ENCODE peak calls at places on chromosomes 13 and 19, in six cellular contexts. One of them, this sample, is unnamed.

GRCh38 chr13:33925563-33925962 is 107.6 kb downstream of the RFC3 start:
- DNase-seq in lower leg skin: no peak
- DNase-seq in GM12865: no peak
- DNase-seq in lung: no peak
- DNase-seq in neural crest cell: no peak
- DNase-seq in MM.1S: no peak
- DNase-seq in this sample: no peak

GRCh38 chr19:44846455-44847143 is 502 bp downstream of the NECTIN2 start:
- DNase-seq in GM12865: no peak
- DNase-seq in neural crest cell: peak; percentile 37
- DNase-seq in MM.1S: no peak
- DNase-seq in lower leg skin: peak; percentile 89
- DNase-seq in lung: no peak
- DNase-seq in this sample: peak; percentile 84

GRCh38 chr19:46975918-46976782 is 43.5 kb upstream of the NPAS1 start:
- DNase-seq in GM12865: no peak
- DNase-seq in MM.1S: no peak
- DNase-seq in lung: peak; percentile 90
- DNase-seq in neural crest cell: no peak
- DNase-seq in lower leg skin: peak; percentile 99
- DNase-seq in this sample: peak; percentile 99

GRCh38 chr13:96090240-96091101 is 564 bp downstream of the HS6ST3 start:
- DNase-seq in neural crest cell: peak; percentile 14
- DNase-seq in lower leg skin: peak; percentile 83
- DNase-seq in lung: no peak
- DNase-seq in MM.1S: peak; percentile 23
- DNase-seq in GM12865: peak; percentile 25
- DNase-seq in this sample: no peak

GRCh38 chr19:11598103-11598483 is 810 bp downstream of the ZNF627 start:
- DNase-seq in lower leg skin: no peak
- DNase-seq in lung: no peak
- DNase-seq in neural crest cell: no peak
- DNase-seq in MM.1S: no peak
- DNase-seq in GM12865: no peak
- DNase-seq in this sample: no peak

GRCh38 chr19:18156841-18157464 is 4.0 kb downstream of the PIK3R2 start:
- DNase-seq in neural crest cell: no peak
- DNase-seq in lung: peak; percentile 88
- DNase-seq in GM12865: no peak
- DNase-seq in lower leg skin: peak; percentile 94
- DNase-seq in MM.1S: no peak
- DNase-seq in this sample: no peak

GRCh38 chr19:38907227-38907626 is 4.8 kb downstream of the CCER2 start:
- DNase-seq in GM12865: no peak
- DNase-seq in lower leg skin: no peak
- DNase-seq in neural crest cell: no peak
- DNase-seq in MM.1S: no peak
- DNase-seq in lung: no peak
- DNase-seq in this sample: no peak

GRCh38 chr13:74290324-74290773 is 156.1 kb upstream of the KLF12 start:
- DNase-seq in lower leg skin: no peak
- DNase-seq in lung: no peak
- DNase-seq in neural crest cell: peak; percentile 2
- DNase-seq in GM12865: peak; percentile 77
- DNase-seq in MM.1S: peak; percentile 91
- DNase-seq in this sample: no peak

GRCh38 chr13:50910483-50910805 is 853 bp downstream of the RNASEH2B start:
- DNase-seq in MM.1S: no peak
- DNase-seq in lower leg skin: no peak
- DNase-seq in lung: no peak
- DNase-seq in GM12865: no peak
- DNase-seq in neural crest cell: peak; percentile 30
- DNase-seq in this sample: no peak

GRCh38 chr13:39876258-39876657 is 220.8 kb downstream of the COG6 start:
- DNase-seq in lower leg skin: no peak
- DNase-seq in lung: no peak
- DNase-seq in GM12865: peak; percentile 32
- DNase-seq in MM.1S: no peak
- DNase-seq in neural crest cell: no peak
- DNase-seq in this sample: no peak

GRCh38 chr13:52925221-52925620 is 76.8 kb upstream of the PCDH8 start:
- DNase-seq in neural crest cell: no peak
- DNase-seq in MM.1S: no peak
- DNase-seq in lung: no peak
- DNase-seq in lower leg skin: no peak
- DNase-seq in GM12865: no peak
- DNase-seq in this sample: no peak

GRCh38 chr13:23848639-23849282 is 40.4 kb downstream of the MIPEP start:
- DNase-seq in neural crest cell: no peak
- DNase-seq in GM12865: peak; percentile 39
- DNase-seq in lung: no peak
- DNase-seq in MM.1S: no peak
- DNase-seq in lower leg skin: no peak
- DNase-seq in this sample: no peak

GRCh38 chr19:54415901-54416621 is 797 bp downstream of the TTYH1 start:
- DNase-seq in GM12865: no peak
- DNase-seq in MM.1S: no peak
- DNase-seq in neural crest cell: no peak
- DNase-seq in lung: no peak
- DNase-seq in lower leg skin: no peak
- DNase-seq in this sample: no peak

GRCh38 chr13:98103942-98104880 is 38.7 kb upstream of the FARP1 start:
- DNase-seq in lung: no peak
- DNase-seq in lower leg skin: peak; percentile 23
- DNase-seq in GM12865: no peak
- DNase-seq in neural crest cell: no peak
- DNase-seq in MM.1S: no peak
- DNase-seq in this sample: no peak

GRCh38 chr13:35818577-35819165 is 312.5 kb downstream of the DCLK1 start:
- DNase-seq in lung: no peak
- DNase-seq in GM12865: peak; percentile 35
- DNase-seq in MM.1S: peak; percentile 7
- DNase-seq in lower leg skin: no peak
- DNase-seq in neural crest cell: no peak
- DNase-seq in this sample: no peak

GRCh38 chr13:109840201-109840892 is 54.0 kb upstream of the IRS2 start:
- DNase-seq in MM.1S: no peak
- DNase-seq in GM12865: no peak
- DNase-seq in neural crest cell: no peak
- DNase-seq in lower leg skin: peak; percentile 71
- DNase-seq in lung: no peak
- DNase-seq in this sample: no peak

GRCh38 chr19:18939922-18940775 is 868 bp downstream of the HOMER3 start:
- DNase-seq in lung: no peak
- DNase-seq in lower leg skin: peak; percentile 93
- DNase-seq in MM.1S: no peak
- DNase-seq in neural crest cell: peak; percentile 35
- DNase-seq in GM12865: no peak
- DNase-seq in this sample: no peak

GRCh38 chr13:23905766-23906165 is 8.5 kb upstream of the C1QTNF9B start:
- DNase-seq in GM12865: no peak
- DNase-seq in neural crest cell: no peak
- DNase-seq in MM.1S: no peak
- DNase-seq in lower leg skin: no peak
- DNase-seq in lung: no peak
- DNase-seq in this sample: no peak

GRCh38 chr19:4007836-4008539 is 452 bp downstream of the PIAS4 start:
- DNase-seq in lower leg skin: no peak
- DNase-seq in neural crest cell: no peak
- DNase-seq in lung: no peak
- DNase-seq in MM.1S: peak; percentile 29
- DNase-seq in GM12865: no peak
- DNase-seq in this sample: peak; percentile 75

GRCh38 chr19:16062789-16063188 is 13.5 kb upstream of the TPM4 start:
- DNase-seq in neural crest cell: peak; percentile 66
- DNase-seq in lower leg skin: peak; percentile 87
- DNase-seq in lung: no peak
- DNase-seq in GM12865: peak; percentile 72
- DNase-seq in MM.1S: peak; percentile 60
- DNase-seq in this sample: no peak

GRCh38 chr19:32387701-32388392 is 17.7 kb upstream of the DPY19L3 start:
- DNase-seq in GM12865: no peak
- DNase-seq in MM.1S: no peak
- DNase-seq in lower leg skin: no peak
- DNase-seq in lung: no peak
- DNase-seq in neural crest cell: no peak
- DNase-seq in this sample: no peak

GRCh38 chr13:44815507-44816074 is 173.7 kb downstream of the NUFIP1 start:
- DNase-seq in neural crest cell: no peak
- DNase-seq in lung: peak; percentile 72
- DNase-seq in MM.1S: no peak
- DNase-seq in lower leg skin: no peak
- DNase-seq in GM12865: peak; percentile 41
- DNase-seq in this sample: no peak

GRCh38 chr13:99260216-99260615 is 2.0 kb upstream of the GPR18 start:
- DNase-seq in neural crest cell: no peak
- DNase-seq in lung: no peak
- DNase-seq in MM.1S: no peak
- DNase-seq in lower leg skin: no peak
- DNase-seq in GM12865: no peak
- DNase-seq in this sample: no peak

GRCh38 chr19:52527954-52528326 is 472 bp downstream of the ZNF808 start:
- DNase-seq in GM12865: peak; percentile 2
- DNase-seq in MM.1S: no peak
- DNase-seq in neural crest cell: no peak
- DNase-seq in lower leg skin: no peak
- DNase-seq in lung: no peak
- DNase-seq in this sample: no peak

GRCh38 chr13:23488442-23488841 is 54.9 kb upstream of the SACS start:
- DNase-seq in lower leg skin: no peak
- DNase-seq in GM12865: no peak
- DNase-seq in MM.1S: no peak
- DNase-seq in lung: no peak
- DNase-seq in neural crest cell: no peak
- DNase-seq in this sample: no peak

GRCh38 chr19:13839193-13839937 is 37.6 kb upstream of the NANOS3 start:
- DNase-seq in GM12865: peak; percentile 92
- DNase-seq in lung: peak; percentile 90
- DNase-seq in neural crest cell: no peak
- DNase-seq in MM.1S: peak; percentile 79
- DNase-seq in lower leg skin: peak; percentile 97
- DNase-seq in this sample: peak; percentile 97

GRCh38 chr19:19480688-19481087 is 34.7 kb downstream of the TSSK6 start:
- DNase-seq in lung: no peak
- DNase-seq in lower leg skin: no peak
- DNase-seq in MM.1S: no peak
- DNase-seq in GM12865: peak; percentile 68
- DNase-seq in neural crest cell: no peak
- DNase-seq in this sample: no peak

GRCh38 chr13:24741016-24741662 is 22.8 kb upstream of the RNF17 start:
- DNase-seq in neural crest cell: no peak
- DNase-seq in MM.1S: no peak
- DNase-seq in GM12865: peak; percentile 55
- DNase-seq in lung: no peak
- DNase-seq in lower leg skin: peak; percentile 80
- DNase-seq in this sample: no peak

GRCh38 chr13:44703371-44703770 is 127.2 kb upstream of the TSC22D1 start:
- DNase-seq in GM12865: no peak
- DNase-seq in neural crest cell: no peak
- DNase-seq in lung: no peak
- DNase-seq in MM.1S: no peak
- DNase-seq in lower leg skin: peak; percentile 12
- DNase-seq in this sample: no peak

GRCh38 chr19:40530091-40530901 is 46.4 kb upstream of the SHKBP1 start:
- DNase-seq in neural crest cell: peak; percentile 58
- DNase-seq in GM12865: no peak
- DNase-seq in lung: no peak
- DNase-seq in MM.1S: no peak
- DNase-seq in lower leg skin: no peak
- DNase-seq in this sample: no peak
- TF ChIP-seq CTCF in neural crest cell: peak; percentile 26
- TF ChIP-seq CTCF in GM12865: no peak
- TF ChIP-seq CTCF in lung: no peak
- TF ChIP-seq CTCF in MM.1S: no peak
- TF ChIP-seq CTCF in lower leg skin: no peak
- TF ChIP-seq CTCF in this sample: no peak

GRCh38 chr19:30664358-30665058 is 292.3 kb downstream of the ZNF536 start:
- DNase-seq in GM12865: no peak
- DNase-seq in lung: no peak
- DNase-seq in neural crest cell: no peak
- DNase-seq in MM.1S: no peak
- DNase-seq in lower leg skin: no peak
- DNase-seq in this sample: peak; percentile 24
- TF ChIP-seq CTCF in GM12865: peak; percentile 6
- TF ChIP-seq CTCF in lung: no peak
- TF ChIP-seq CTCF in neural crest cell: peak; percentile 60
- TF ChIP-seq CTCF in MM.1S: peak; percentile 21
- TF ChIP-seq CTCF in lower leg skin: no peak
- TF ChIP-seq CTCF in this sample: no peak

DNA sequence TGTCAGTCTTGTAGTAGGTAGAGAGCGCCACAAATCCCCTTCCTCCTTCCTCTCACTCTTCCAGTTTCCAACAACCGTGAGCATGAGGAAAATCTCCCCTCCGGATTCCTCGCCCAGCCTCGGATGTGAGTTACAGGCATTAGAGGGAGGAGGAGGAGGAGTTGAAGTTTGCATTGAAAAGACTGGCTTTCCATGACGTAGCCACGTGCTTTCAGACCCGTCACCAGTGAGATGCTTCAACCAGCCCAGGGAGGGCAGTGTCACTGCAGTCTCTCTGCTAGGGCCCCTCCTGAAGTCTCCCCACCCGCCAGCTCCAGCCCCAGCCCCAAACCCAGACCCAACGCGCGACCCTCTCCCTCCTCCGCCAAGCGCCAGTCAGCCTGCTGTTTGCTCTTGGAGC is 444 bp upstream of the FGF14 start:
- DNase-seq in lower leg skin: peak; percentile 85
- DNase-seq in neural crest cell: peak; percentile 41
- DNase-seq in MM.1S: no peak
- DNase-seq in GM12865: no peak
- DNase-seq in lung: no peak
- DNase-seq in this sample: no peak
- TF ChIP-seq CTCF in lower leg skin: no peak
- TF ChIP-seq CTCF in neural crest cell: no peak
- TF ChIP-seq CTCF in MM.1S: no peak
- TF ChIP-seq CTCF in GM12865: no peak
- TF ChIP-seq CTCF in lung: no peak
- TF ChIP-seq CTCF in this sample: no peak

GRCh38 chr19:2578391-2578826 is 102.5 kb downstream of the GADD45B start:
- DNase-seq in lower leg skin: no peak
- DNase-seq in neural crest cell: no peak
- DNase-seq in GM12865: no peak
- DNase-seq in MM.1S: no peak
- DNase-seq in lung: no peak
- DNase-seq in this sample: no peak

GRCh38 chr19:2579678-2580280 is 103.9 kb downstream of the GADD45B start:
- DNase-seq in MM.1S: no peak
- DNase-seq in lower leg skin: no peak
- DNase-seq in neural crest cell: no peak
- DNase-seq in GM12865: no peak
- DNase-seq in lung: no peak
- DNase-seq in this sample: no peak

GRCh38 chr19:2575734-2576481 is 100.0 kb downstream of the GADD45B start:
- DNase-seq in MM.1S: no peak
- DNase-seq in lung: no peak
- DNase-seq in neural crest cell: no peak
- DNase-seq in GM12865: no peak
- DNase-seq in lower leg skin: peak; percentile 97
- DNase-seq in this sample: peak; percentile 99

GRCh38 chr19:2578911-2579677 is 103.2 kb downstream of the GADD45B start:
- DNase-seq in neural crest cell: peak; percentile 83
- DNase-seq in lung: peak; percentile 88
- DNase-seq in lower leg skin: peak; percentile 97
- DNase-seq in MM.1S: no peak
- DNase-seq in GM12865: peak; percentile 65
- DNase-seq in this sample: peak; percentile 97

GRCh38 chr19:2577722-2578335 is 101.9 kb downstream of the GADD45B start:
- DNase-seq in MM.1S: no peak
- DNase-seq in lung: no peak
- DNase-seq in lower leg skin: peak; percentile 86
- DNase-seq in GM12865: no peak
- DNase-seq in neural crest cell: no peak
- DNase-seq in this sample: peak; percentile 77
- TF ChIP-seq CTCF in MM.1S: no peak
- TF ChIP-seq CTCF in lung: no peak
- TF ChIP-seq CTCF in lower leg skin: no peak
- TF ChIP-seq CTCF in GM12865: no peak
- TF ChIP-seq CTCF in neural crest cell: no peak
- TF ChIP-seq CTCF in this sample: no peak